ENCODE peak calls at places on chromosomes 11 and 22, in seven cellular contexts. U is lung, J is tibial artery, M is stomach, T is mammary epithelial cell, G is HCT116, P is fibroblast of lung. A is an unnamed sample. For H3K36me3 and H3K4me1, the result is how much of the 10 kb centered on the place peaks cover.

GRCh38 chr11:73972620-73973449 is 9.8 kb downstream of the UCP2 start:
- DNase-seq in U (no peak), J (no peak), M (no peak), T (no peak), G (no peak), P (no peak), A (peak)

GRCh38 chr11:83410605-83411565 is 124.7 kb upstream of the CCDC90B start:
- DNase-seq in U (no peak), J (no peak), M (peak), T (no peak), G (no peak), P (no peak), A (no peak)

GRCh38 chr11:128506384-128506783 is 81.0 kb downstream of the ETS1 start:
- DNase-seq in U (no peak), J (no peak), M (no peak), T (no peak), G (no peak), P (no peak), A (no peak)

GRCh38 chr11:130212431-130212961 is 52.9 kb downstream of the ST14 start:
- DNase-seq in U (peak), J (peak), M (peak), T (no peak), G (no peak), P (no peak), A (no peak)

GRCh38 chr11:124863137-124863825 is 2.0 kb upstream of the ROBO3 start:
- DNase-seq in U (peak), J (no peak), M (peak), T (no peak), G (no peak), P (peak), A (no peak)

GRCh38 chr11:61697764-61698163 is 17.6 kb downstream of the DAGLA start:
- DNase-seq in U (no peak), J (no peak), M (no peak), T (peak), G (no peak), P (no peak), A (no peak)

GRCh38 chr11:76769645-76770586 is 13.2 kb upstream of the TSKU start:
- DNase-seq in U (no peak), J (no peak), M (peak), T (peak), G (no peak), P (peak), A (no peak)

GRCh38 chr11:102546923-102547471 is 16.4 kb upstream of the MMP7 start:
- DNase-seq in U (no peak), J (no peak), M (no peak), T (no peak), G (no peak), P (no peak), A (no peak)

GRCh38 chr11:42410251-42410956 is 901.4 kb upstream of the API5 start:
- DNase-seq in U (no peak), J (no peak), M (no peak), T (peak), G (no peak), P (peak), A (no peak)

GRCh38 chr11:92276773-92277172 is 52.2 kb downstream of the FAT3 start:
- DNase-seq in U (no peak), J (no peak), M (no peak), T (no peak), G (no peak), P (peak), A (no peak)

GRCh38 chr11:76910620-76911414 is 50.1 kb downstream of the ACER3 start:
- DNase-seq in U (no peak), J (peak), M (no peak), T (no peak), G (no peak), P (no peak), A (peak)

GRCh38 chr11:9120659-9121350 is 29.4 kb upstream of the SCUBE2 start:
- DNase-seq in U (no peak), J (no peak), M (no peak), T (no peak), G (peak), P (no peak), A (no peak)

GRCh38 chr11:129115652-129116585 is 76.2 kb downstream of the ARHGAP32 start:
- DNase-seq in U (no peak), J (no peak), M (no peak), T (peak), G (peak), P (peak), A (no peak)

GRCh38 chr11:32434387-32435151 is 770 bp downstream of the WT1 start:
- DNase-seq in U (no peak), J (no peak), M (no peak), T (no peak), G (no peak), P (no peak), A (no peak)

GRCh38 chr11:76803023-76803422 is 19.9 kb downstream of the TSKU start:
- DNase-seq in U (no peak), J (peak), M (no peak), T (no peak), G (no peak), P (no peak), A (no peak)

GRCh38 chr11:30983143-30983542 is 386.4 kb downstream of the DCDC1 start:
- DNase-seq in U (no peak), J (no peak), M (no peak), T (no peak), G (no peak), P (no peak), A (no peak)

GRCh38 chr11:68610452-68611116 is 73.8 kb upstream of the GAL start:
- DNase-seq in U (no peak), J (no peak), M (no peak), T (no peak), G (no peak), P (no peak), A (no peak)

GRCh38 chr11:43550714-43551113 is 129.8 kb upstream of the HSD17B12 start:
- DNase-seq in U (no peak), J (no peak), M (no peak), T (no peak), G (no peak), P (no peak), A (no peak)

GRCh38 chr11:59191095-59191494 is 19.2 kb downstream of the DTX4 start:
- DNase-seq in U (no peak), J (no peak), M (no peak), T (no peak), G (no peak), P (no peak), A (no peak)

GRCh38 chr11:100190395-100190794 is 496.7 kb upstream of the ARHGAP42 start:
- DNase-seq in U (no peak), J (no peak), M (no peak), T (no peak), G (no peak), P (no peak), A (no peak)

GRCh38 chr11:88175004-88175706 is at the start of gene RAB38:
- DNase-seq in U (peak), J (peak), M (peak), T (peak), G (peak), P (peak), A (peak)

GRCh38 chr22:26124991-26125725 is 44.1 kb upstream of the SEZ6L start:
- DNase-seq in U (no peak), J (no peak), M (no peak), T (no peak), G (no peak), P (no peak), A (no peak)

GRCh38 chr11:32154275-32154674 is 63.4 kb downstream of the RCN1 start:
- DNase-seq in U (no peak), J (no peak), M (no peak), T (peak), G (peak), P (peak), A (no peak)

GRCh38 chr11:12411806-12412727 is 34.7 kb downstream of the PARVA start:
- DNase-seq in U (peak), J (peak), M (peak), T (peak), G (peak), P (peak), A (peak)

GRCh38 chr11:72831521-72832300 is 17.5 kb downstream of the ATG16L2 start:
- DNase-seq in U (peak), J (peak), M (peak), T (peak), G (peak), P (peak), A (peak)

GRCh38 chr11:59222464-59223065 is 9.8 kb upstream of the MPEG1 start:
- DNase-seq in U (no peak), J (no peak), M (no peak), T (no peak), G (no peak), P (no peak), A (no peak)

GRCh38 chr11:15819679-15820286 is 536.6 kb downstream of the SOX6 start:
- DNase-seq in U (peak), J (peak), M (peak), T (peak), G (peak), P (peak), A (peak)

GRCh38 chr11:17171342-17171741 is 36.4 kb downstream of the PIK3C2A start:
- DNase-seq in U (no peak), J (no peak), M (no peak), T (no peak), G (no peak), P (peak), A (no peak)

GRCh38 chr22:42699281-42699681 is 21.4 kb downstream of the A4GALT start:
- DNase-seq in U (no peak), J (no peak), M (no peak), T (no peak), G (no peak), P (no peak), A (peak)

DNA sequence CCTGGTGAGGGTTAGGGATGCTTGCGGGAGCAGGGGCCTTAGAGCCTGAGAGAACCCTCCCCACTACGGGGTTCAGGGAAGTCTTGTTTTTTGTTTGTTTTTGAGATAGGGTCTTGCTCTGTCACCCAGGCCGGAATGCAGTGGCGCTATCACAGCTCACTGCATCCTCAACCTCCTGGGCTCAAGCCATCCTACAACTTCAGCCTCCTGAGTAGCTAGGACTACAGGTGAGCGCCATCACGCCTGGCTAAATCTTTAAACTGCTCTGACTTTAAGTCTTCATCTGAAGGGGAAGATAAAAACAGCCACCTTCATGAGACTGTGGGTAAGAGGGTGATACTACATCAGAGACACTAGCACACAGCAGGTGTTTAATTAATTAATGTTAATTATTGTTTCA is 28.5 kb downstream of the SERPIND1 start:
- DNase-seq in U (no peak), J (peak), M (no peak), T (no peak), G (no peak), P (no peak), A (no peak)
- H3K36me3 ChIP-seq in U (half or more), J (half or more), M (half or more), T (under half), G (under half), P (under half), A (half or more)

GRCh38 chr22:20970939-20971657 is 4.0 kb downstream of the AIFM3 start:
- DNase-seq in U (no peak), J (no peak), M (no peak), T (no peak), G (no peak), P (no peak), A (no peak)
- H3K4me1 ChIP-seq in U (under half), J (under half), M (under half), T (under half), G (under half), P (under half), A (under half)

GRCh38 chr22:37607010-37607911 is 1.4 kb upstream of the GGA1 start:
- DNase-seq in U (peak), J (peak), M (peak), T (peak), G (peak), P (peak), A (peak)

GRCh38 chr22:37609240-37610152 is 862 bp downstream of the GGA1 start:
- DNase-seq in U (no peak), J (peak), M (no peak), T (peak), G (no peak), P (peak), A (no peak)

GRCh38 chr22:37610480-37611148 is 2.0 kb downstream of the GGA1 start:
- DNase-seq in U (no peak), J (no peak), M (no peak), T (no peak), G (no peak), P (no peak), A (no peak)

GRCh38 chr22:37607912-37608476 is 640 bp upstream of the GGA1 start:
- DNase-seq in U (no peak), J (no peak), M (no peak), T (no peak), G (no peak), P (no peak), A (no peak)

DNA sequence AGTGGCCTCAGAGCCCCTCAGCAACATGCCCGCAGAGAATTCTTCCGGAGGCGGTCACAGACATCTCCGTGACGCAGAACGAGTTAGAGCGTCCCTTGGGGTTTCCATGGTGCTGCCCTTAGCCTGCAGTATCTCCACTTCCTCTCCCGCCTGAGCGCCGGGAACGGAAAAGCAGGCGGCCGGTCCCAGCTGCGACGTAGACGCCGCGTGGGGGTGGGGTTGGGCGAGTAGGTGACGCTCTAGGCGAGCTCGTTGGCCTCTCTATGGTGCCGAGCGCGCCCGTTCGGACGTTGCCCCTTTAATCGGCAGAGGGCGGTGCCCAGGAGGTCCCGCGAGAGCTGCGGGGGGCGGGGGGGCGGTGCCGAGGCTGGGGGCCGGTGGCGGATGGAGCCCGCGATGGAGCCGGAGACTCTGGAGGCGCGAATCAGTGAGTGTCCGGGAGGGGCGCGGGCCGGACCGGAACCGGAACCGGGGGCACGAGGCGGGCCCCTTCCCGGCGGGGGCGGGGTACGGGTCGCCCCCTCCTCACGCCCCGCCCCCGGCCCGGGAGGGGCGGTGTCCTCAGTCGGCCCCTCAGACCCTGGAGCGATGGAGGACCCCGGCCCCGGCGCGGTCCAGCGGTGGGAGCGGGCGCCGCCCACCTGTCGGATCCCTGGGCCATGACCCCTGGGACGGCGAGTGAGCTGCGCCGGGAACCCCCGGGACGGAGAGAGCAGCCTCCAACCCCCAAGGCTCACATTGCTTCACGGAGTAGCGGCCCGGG is at the start of gene GGA1:
- DNase-seq in U (peak), J (peak), M (peak), T (peak), G (peak), P (peak), A (peak)
- TF ChIP-seq CTCF in U (no peak), J (peak), M (no peak), T (no peak), G (no peak), P (no peak), A (no peak)

DNA sequence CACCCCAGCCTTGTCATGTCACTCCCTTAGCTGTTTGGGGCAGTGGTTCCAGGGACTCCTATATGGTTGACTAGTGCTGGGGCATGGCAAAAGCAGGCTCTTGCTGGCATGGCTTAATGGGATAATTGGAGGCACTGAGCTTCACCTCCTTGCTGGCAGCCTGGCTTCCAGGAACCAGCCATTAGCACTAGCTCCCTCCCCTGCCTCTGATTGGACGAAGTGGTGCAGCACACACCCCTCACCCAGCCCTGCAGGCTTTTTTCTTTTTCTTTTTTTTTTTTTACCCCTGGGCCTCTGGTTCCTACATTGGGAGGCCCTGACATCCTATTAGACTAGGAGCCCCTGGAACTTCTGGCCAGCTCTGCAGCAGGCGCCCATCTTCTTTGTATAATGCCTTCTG is 18.6 kb downstream of the PHLDB1 start:
- DNase-seq in U (no peak), J (no peak), M (no peak), T (no peak), G (no peak), P (no peak), A (no peak)
- H3K36me3 ChIP-seq in U (under half), J (half or more), M (half or more), T (under half), G (under half), P (under half), A (under half)

DNA sequence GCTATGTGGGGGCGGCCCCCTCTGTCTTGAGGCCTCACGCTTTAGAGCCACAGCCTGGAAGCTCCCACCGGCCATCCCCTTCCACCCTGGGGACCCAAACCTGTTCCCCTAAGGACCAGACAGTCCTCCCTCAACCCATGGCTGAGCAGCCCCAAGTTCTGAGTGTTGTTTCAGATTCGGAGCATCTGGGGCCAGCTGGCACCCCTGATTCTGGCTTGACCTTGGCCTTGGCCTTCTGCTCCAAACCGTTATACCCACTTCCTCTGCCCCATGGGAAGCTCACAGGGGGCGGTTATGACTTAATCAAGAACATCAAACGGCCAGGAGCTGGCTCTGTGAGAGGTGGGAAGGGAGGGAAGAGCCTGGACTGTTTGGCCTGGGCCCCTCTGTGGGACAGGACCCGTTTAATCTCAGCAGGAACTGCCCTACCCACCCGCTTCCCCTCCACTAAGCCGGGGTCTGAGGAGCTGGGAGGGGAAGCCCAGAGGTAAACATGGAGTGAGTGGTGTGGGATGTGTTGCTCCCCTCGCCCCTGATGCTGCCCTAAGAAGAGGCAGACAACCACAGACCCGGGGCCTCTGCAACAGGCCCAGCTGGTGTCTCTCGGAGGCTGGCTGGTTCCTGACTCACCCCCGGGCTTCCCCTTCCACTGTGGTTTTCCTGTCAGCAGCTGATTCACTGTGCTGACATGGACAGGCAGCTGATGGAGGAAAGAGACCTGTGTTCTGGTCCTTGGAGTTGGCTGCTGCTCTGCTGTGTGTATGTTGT is 3.4 kb downstream of the CD82 start:
- DNase-seq in U (peak), J (peak), M (peak), T (peak), G (no peak), P (peak), A (peak)
- H3K4me1 ChIP-seq in U (half or more), J (under half), M (half or more), T (half or more), G (under half), P (under half), A (under half)

DNA sequence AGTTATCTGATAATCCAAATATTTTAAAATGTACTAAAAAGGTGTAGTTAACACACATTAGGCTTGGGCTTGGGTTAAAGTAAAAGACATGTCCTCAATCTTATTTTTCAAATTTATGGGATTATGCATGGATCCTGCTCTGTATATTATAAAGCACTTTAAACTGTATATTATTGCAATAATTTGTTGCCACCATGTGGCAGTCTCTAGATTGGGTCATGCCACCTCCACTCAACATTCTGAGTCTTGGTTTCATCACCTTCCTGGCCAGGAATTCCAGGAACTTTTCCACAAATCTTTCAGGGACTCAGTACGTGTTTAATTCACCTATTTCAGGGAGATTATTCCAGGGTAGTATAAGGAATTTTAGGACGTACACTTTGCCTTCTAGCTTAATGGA is 695.5 kb downstream of the FAM181B start:
- DNase-seq in U (no peak), J (no peak), M (no peak), T (no peak), G (no peak), P (no peak), A (no peak)
- TF ChIP-seq CTCF in U (no peak), J (no peak), M (no peak), T (peak), G (no peak), P (no peak), A (no peak)

GRCh38 chr22:24161485-24161884 is 19.8 kb upstream of the SUSD2 start:
- DNase-seq in U (no peak), J (no peak), M (no peak), T (no peak), G (no peak), P (no peak), A (no peak)
- H3K36me3 ChIP-seq in U (under half), J (half or more), M (under half), T (under half), G (under half), P (under half), A (under half)